ENCODE peak calls at places on chromosomes 3 and 15, in seven cellular contexts. W is hepatocyte, N is body of pancreas, G is lower leg skin, Z is choroid plexus epithelial cell, D is AG10803, F is DND-41. P is an unnamed sample.
A peak's percentile ranks its signal among the peaks of the same experiment; 100 is the strongest.

GRCh38 chr3:41434781-41435180 is 235.5 kb downstream of the CTNNB1 start:
- DNase-seq in N (no peak), W (no peak), F (no peak), Z (peak; percentile 11), D (peak; percentile 39), G (no peak), P (no peak)

GRCh38 chr15:60721706-60722105 is 242.8 kb upstream of the ICE2 start:
- DNase-seq in D (peak; percentile 31), N (peak; percentile 37), Z (peak; percentile 62), F (no peak), G (no peak), W (peak; percentile 34), P (peak; percentile 24)

GRCh38 chr3:120451670-120452220 is 953 bp upstream of the FSTL1 start:
- DNase-seq in F (no peak), Z (no peak), D (no peak), N (no peak), G (no peak), W (no peak), P (no peak)

GRCh38 chr3:43782541-43782940 is 91.8 kb downstream of the ABHD5 start:
- DNase-seq in Z (no peak), N (no peak), W (no peak), G (no peak), F (no peak), D (no peak), P (no peak)

GRCh38 chr3:189862385-189863023 is 231.3 kb downstream of the TP63 start:
- DNase-seq in W (no peak), D (peak; percentile 83), Z (peak; percentile 55), F (no peak), N (no peak), G (no peak), P (peak; percentile 52)

GRCh38 chr3:170752571-170753155 is 117.3 kb downstream of the RPL22L1 start:
- DNase-seq in D (peak; percentile 11), Z (no peak), N (no peak), G (no peak), F (no peak), W (no peak), P (no peak)

GRCh38 chr15:31526916-31527690 is 200.5 kb downstream of the KLF13 start:
- DNase-seq in Z (no peak), W (no peak), G (no peak), N (no peak), F (no peak), D (no peak), P (no peak)

GRCh38 chr3:75294124-75294523 is 370.0 kb upstream of the FRG2C start:
- DNase-seq in N (peak; percentile 46), D (peak; percentile 26), W (peak; percentile 57), G (peak; percentile 16), Z (peak; percentile 36), F (peak; percentile 5), P (peak; percentile 10)

GRCh38 chr3:138397983-138398382 is 36.4 kb upstream of the ESYT3 start:
- DNase-seq in W (no peak), F (no peak), Z (no peak), D (no peak), N (no peak), G (no peak), P (peak; percentile 7)

GRCh38 chr3:66603161-66603611 is 102.4 kb upstream of the LRIG1 start:
- DNase-seq in D (no peak), W (no peak), G (no peak), Z (no peak), F (peak; percentile 7), N (no peak), P (no peak)

GRCh38 chr3:103365467-103365866 is 930.7 kb downstream of the ZPLD1 start:
- DNase-seq in Z (no peak), G (no peak), D (no peak), F (no peak), W (no peak), N (no peak), P (no peak)

GRCh38 chr3:60316121-60316783 is 935.0 kb downstream of the FHIT start:
- DNase-seq in D (peak; percentile 85), F (no peak), W (no peak), G (no peak), N (no peak), Z (peak; percentile 61), P (peak; percentile 66)

GRCh38 chr15:71508081-71508682 is 302.2 kb upstream of the NR2E3 start:
- DNase-seq in W (no peak), N (no peak), F (no peak), Z (no peak), G (no peak), D (no peak), P (no peak)

GRCh38 chr3:114558271-114558670 is 264.4 kb downstream of the TIGIT start:
- DNase-seq in N (no peak), W (no peak), G (no peak), D (peak; percentile 43), F (no peak), Z (peak; percentile 31), P (peak; percentile 26)

GRCh38 chr3:160053048-160053391 is 64.4 kb downstream of the IL12A start:
- DNase-seq in F (no peak), D (no peak), G (no peak), N (no peak), Z (no peak), W (no peak), P (no peak)
- H3K4me3 ChIP-seq in F (no peak overlapping the region), D (no peak overlapping the region), G (no peak overlapping the region), N (no peak overlapping the region), Z (no peak overlapping the region), W (no peak overlapping the region), P (no peak overlapping the region)

GRCh38 chr3:191235331-191236314 is 36.6 kb downstream of the OSTN start:
- DNase-seq in G (no peak), N (no peak), F (no peak), W (no peak), Z (peak; percentile 71), D (peak; percentile 77), P (peak; percentile 48)
- TF ChIP-seq CTCF in G (no peak), N (no peak), F (no peak), W (no peak), Z (no peak), D (no peak), P (no peak)

GRCh38 chr3:123883656-123884257 is 375 bp downstream of the MYLK start:
- DNase-seq in N (peak; percentile 21), D (peak; percentile 16), W (peak; percentile 20), G (no peak), F (no peak), Z (peak; percentile 8), P (no peak)
- H3K4me3 ChIP-seq in N (peak overlapping the region; percentile 16), D (peak overlapping the region; percentile 84), W (peak overlapping the region; percentile 44), G (peak overlapping the region; percentile 23), F (no peak overlapping the region), Z (peak overlapping the region; percentile 65), P (peak overlapping the region; percentile 56)

DNA sequence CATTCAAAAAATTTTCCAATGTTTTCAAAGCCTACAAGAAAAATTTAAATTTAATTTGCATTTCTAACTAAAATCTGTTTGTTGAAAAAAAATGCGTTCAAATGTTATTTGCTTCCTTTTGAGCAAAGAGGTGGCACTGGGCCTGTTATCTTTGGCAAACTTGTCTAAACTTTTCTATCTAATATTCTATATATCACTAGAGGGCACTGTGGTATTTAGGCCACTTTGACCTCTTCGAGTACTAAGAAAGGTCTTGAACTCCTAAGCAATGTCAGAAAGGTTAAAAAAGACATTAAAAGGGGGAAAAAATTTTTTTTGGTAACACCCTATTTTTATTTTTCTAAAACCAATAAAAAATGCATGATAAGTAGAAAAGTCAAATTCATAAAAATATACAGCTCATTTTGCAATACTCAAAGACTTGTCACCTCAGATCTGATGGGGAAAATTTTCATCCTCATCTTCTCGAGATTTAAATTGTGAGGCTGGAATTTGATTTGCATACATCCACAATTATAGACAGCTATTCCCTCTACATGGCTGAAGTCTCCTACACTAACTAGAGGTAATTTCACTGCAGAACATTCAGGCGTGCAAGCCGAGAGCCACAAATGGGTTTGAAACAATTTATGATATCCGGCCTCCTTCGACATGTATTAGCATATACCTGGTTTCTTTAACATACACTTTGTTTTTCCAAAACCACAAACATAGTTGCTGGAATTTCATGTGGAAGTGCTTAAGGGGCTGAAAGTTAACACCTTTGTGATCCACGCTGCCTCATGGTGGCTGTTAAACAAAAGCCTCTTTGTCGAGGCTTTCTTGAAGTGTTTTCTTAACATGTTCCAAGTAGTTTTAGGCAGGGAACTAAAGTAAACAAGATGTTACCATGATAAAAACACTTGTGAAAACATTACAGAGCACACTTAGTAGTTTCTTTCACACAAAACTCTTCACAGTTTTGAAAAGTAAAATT is 576.4 kb downstream of the FOXP1 start:
- DNase-seq in W (peak; percentile 17), N (peak; percentile 22), G (no peak), F (no peak), D (peak; percentile 29), Z (peak; percentile 29), P (peak; percentile 46)
- TF ChIP-seq CTCF in W (peak; percentile 58), N (peak; percentile 36), G (no peak), F (peak; percentile 50), D (peak; percentile 50), Z (no peak), P (peak; percentile 38)

GRCh38 chr3:45666729-45667440 is 22.3 kb upstream of the SACM1L start:
- DNase-seq in F (no peak), D (peak; percentile 61), N (no peak), G (no peak), Z (peak; percentile 57), W (peak; percentile 33), P (peak; percentile 55)

GRCh38 chr3:45660567-45660901 is 28.7 kb upstream of the SACM1L start:
- DNase-seq in N (no peak), Z (no peak), D (no peak), W (no peak), F (no peak), G (no peak), P (no peak)

GRCh38 chr3:45665101-45665572 is 24.1 kb upstream of the SACM1L start:
- DNase-seq in F (peak; percentile 69), W (peak; percentile 70), G (no peak), D (no peak), Z (peak; percentile 61), N (peak; percentile 81), P (peak; percentile 53)

GRCh38 chr3:45667569-45667967 is 21.6 kb upstream of the SACM1L start:
- DNase-seq in N (no peak), D (no peak), G (no peak), F (no peak), W (no peak), Z (no peak), P (no peak)

DNA sequence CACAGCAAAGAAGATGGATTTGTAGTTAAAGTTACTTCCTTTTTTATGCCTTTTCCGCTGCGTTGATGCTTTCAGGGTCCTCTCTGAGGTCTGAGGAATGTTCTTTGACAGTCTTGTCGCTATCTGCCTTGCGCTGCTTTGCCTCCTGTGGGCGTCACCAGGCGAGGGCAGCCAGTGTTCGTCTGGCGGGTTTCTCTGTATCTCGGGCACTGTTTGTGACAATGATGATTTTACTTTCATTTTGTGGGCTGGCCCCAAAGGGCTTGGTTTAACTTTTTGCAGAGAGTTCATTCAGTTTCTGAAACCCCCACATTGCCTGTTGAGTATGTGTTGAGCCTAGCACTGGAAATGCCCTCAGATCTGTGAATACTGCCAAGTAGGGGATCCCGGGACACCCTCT is 24.6 kb upstream of the SACM1L start:
- DNase-seq in F (peak; percentile 82), Z (no peak), W (no peak), N (no peak), G (no peak), D (no peak), P (no peak)
- H3K4me3 ChIP-seq in F (no peak overlapping the region), Z (no peak overlapping the region), W (no peak overlapping the region), N (no peak overlapping the region), G (no peak overlapping the region), D (no peak overlapping the region), P (peak overlapping the region; percentile 31)

P was measured in fibroblast of pulmonary artery.